ENCODE peak calls at places on chromosome 21, in eight cellular contexts. K is uterus; W is activated T-cell treated with anti-CD3 and anti-CD28 coated beads, Interleukin-2, amount 50 U/mL, for 1 hour; X is EH; O is RPMI7951; J is neural progenitor cell; Z is T-helper 17 cell; L is naive thymus-derived CD8-positive, alpha-beta T cell. I is an unnamed sample.

GRCh38 chr21:38806153-38806941 is 618 bp downstream of the ETS2 start:
- DNase-seq in K (no peak), W (peak), X (no peak), O (no peak), J (peak), Z (peak), L (peak), I (no peak)

GRCh38 chr21:29084372-29084771 is 10.9 kb upstream of the CCT8 start:
- DNase-seq in K (no peak), W (no peak), X (peak), O (no peak), J (no peak), Z (no peak), L (no peak), I (no peak)

GRCh38 chr21:26007911-26008579 is 162.5 kb downstream of the APP start:
- DNase-seq in K (no peak), W (no peak), X (peak), O (peak), J (no peak), Z (no peak), L (no peak), I (no peak)

GRCh38 chr21:44050276-44050675 is 38.2 kb downstream of the TRAPPC10 start:
- DNase-seq in K (no peak), W (no peak), X (no peak), O (no peak), J (no peak), Z (no peak), L (no peak), I (no peak)

GRCh38 chr21:44925027-44925755 is 4.5 kb upstream of the ITGB2 start:
- DNase-seq in K (no peak), W (no peak), X (peak), O (peak), J (no peak), Z (no peak), L (no peak), I (no peak)

GRCh38 chr21:37118187-37118826 is 45.3 kb downstream of the TTC3 start:
- DNase-seq in K (no peak), W (no peak), X (no peak), O (no peak), J (no peak), Z (no peak), L (no peak), I (no peak)

GRCh38 chr21:36891692-36892091 is 74.8 kb downstream of the HLCS start:
- DNase-seq in K (no peak), W (no peak), X (no peak), O (peak), J (no peak), Z (no peak), L (no peak), I (no peak)

GRCh38 chr21:46237474-46237873 is 8.9 kb upstream of the LSS start:
- DNase-seq in K (no peak), W (no peak), X (no peak), O (no peak), J (no peak), Z (no peak), L (no peak), I (no peak)

GRCh38 chr21:34046917-34047316 is 26.5 kb upstream of the MRPS6 start:
- DNase-seq in K (no peak), W (no peak), X (no peak), O (no peak), J (no peak), Z (no peak), L (no peak), I (no peak)

GRCh38 chr21:42706765-42707164 is 53.3 kb downstream of the PDE9A start:
- DNase-seq in K (no peak), W (no peak), X (no peak), O (no peak), J (no peak), Z (no peak), L (no peak), I (no peak)

GRCh38 chr21:38363684-38364083 is 106.9 kb downstream of the KCNJ15 start:
- DNase-seq in K (no peak), W (no peak), X (no peak), O (no peak), J (no peak), Z (no peak), L (no peak), I (no peak)

GRCh38 chr21:45003331-45004058 is 63.7 kb downstream of the SLX9 start:
- DNase-seq in K (peak), W (no peak), X (no peak), O (no peak), J (peak), Z (peak), L (no peak), I (no peak)

GRCh38 chr21:23664193-23664694 is 1943.0 kb downstream of the MRPL39 start:
- DNase-seq in K (no peak), W (no peak), X (no peak), O (no peak), J (no peak), Z (no peak), L (no peak), I (no peak)

GRCh38 chr21:41755934-41756773 is 10.7 kb downstream of the RIPK4 start:
- DNase-seq in K (no peak), W (no peak), X (no peak), O (peak), J (no peak), Z (no peak), L (no peak), I (no peak)

GRCh38 chr21:45225741-45226327 is 61.9 kb downstream of the POFUT2 start:
- DNase-seq in K (no peak), W (no peak), X (no peak), O (no peak), J (no peak), Z (no peak), L (no peak), I (no peak)

GRCh38 chr21:19810779-19811178 is 1187.4 kb upstream of the NCAM2 start:
- DNase-seq in K (no peak), W (no peak), X (no peak), O (no peak), J (no peak), Z (no peak), L (no peak), I (peak)

GRCh38 chr21:43719748-43720538 is 1.0 kb downstream of the PDXK start:
- DNase-seq in K (peak), W (no peak), X (no peak), O (no peak), J (peak), Z (no peak), L (no peak), I (no peak)

GRCh38 chr21:33828083-33828482 is 87.5 kb downstream of the ATP5PO start:
- DNase-seq in K (no peak), W (no peak), X (no peak), O (no peak), J (no peak), Z (no peak), L (no peak), I (no peak)

GRCh38 chr21:15301736-15302135 is 236.9 kb upstream of the NRIP1 start:
- DNase-seq in K (no peak), W (no peak), X (no peak), O (no peak), J (no peak), Z (no peak), L (no peak), I (peak)

GRCh38 chr21:44865561-44866280 is 7.8 kb downstream of the PTTG1IP start:
- DNase-seq in K (no peak), W (no peak), X (no peak), O (peak), J (no peak), Z (no peak), L (no peak), I (no peak)